ENCODE peak calls at places on chromosomes 3 and 15, in eight cellular contexts. P, C, F, Q, N, U, B and D are unnamed samples.

GRCh38 chr3:196519738-196520122 is 4.6 kb upstream of the SMCO1 start:
- DNase-seq in U (no peak), P (no peak), F (no peak), B (no peak), Q (no peak), N (no peak), C (no peak), D (no peak)

GRCh38 chr3:70821602-70822001 is 509.2 kb upstream of the MDFIC2 start:
- DNase-seq in Q (no peak), N (no peak), C (no peak), B (no peak), U (no peak), P (no peak), F (no peak), D (no peak)

GRCh38 chr3:137709011-137709601 is 55.0 kb upstream of the SOX14 start:
- DNase-seq in F (no peak), N (peak), Q (no peak), B (no peak), P (no peak), U (no peak), C (peak), D (no peak)

GRCh38 chr3:23608650-23609049 is 197.1 kb upstream of the UBE2E1 start:
- DNase-seq in C (no peak), N (no peak), B (no peak), U (no peak), Q (no peak), F (no peak), P (no peak), D (no peak)

GRCh38 chr3:99565316-99565715 is 73.1 kb upstream of the COL8A1 start:
- DNase-seq in F (no peak), N (no peak), B (no peak), Q (no peak), C (no peak), U (no peak), P (no peak), D (no peak)

GRCh38 chr3:4731543-4732111 is 238.5 kb downstream of the ITPR1 start:
- DNase-seq in B (no peak), F (no peak), P (no peak), C (no peak), U (no peak), Q (no peak), N (no peak), D (no peak)

GRCh38 chr3:159616234-159616825 is 372.3 kb upstream of the IL12A start:
- DNase-seq in F (peak), B (no peak), U (no peak), N (peak), P (no peak), Q (no peak), C (peak), D (no peak)

GRCh38 chr3:94394885-94395284 is 332.0 kb downstream of the NSUN3 start:
- DNase-seq in C (no peak), N (no peak), P (no peak), B (no peak), U (no peak), Q (no peak), F (no peak), D (no peak)

GRCh38 chr15:56215769-56216168 is 27.9 kb downstream of the RFX7 start:
- DNase-seq in F (no peak), P (no peak), B (no peak), C (no peak), Q (peak), N (no peak), U (no peak), D (no peak)

GRCh38 chr3:45972534-45973402 is 22.9 kb downstream of the FYCO1 start:
- DNase-seq in B (no peak), N (no peak), Q (peak), P (no peak), U (no peak), C (no peak), F (peak), D (peak)

GRCh38 chr15:71800835-71801745 is 9.3 kb upstream of the NR2E3 start:
- DNase-seq in F (peak), B (peak), N (peak), U (peak), Q (peak), P (no peak), C (peak), D (no peak)

GRCh38 chr3:14803101-14803980 is 15.4 kb upstream of the FGD5 start:
- DNase-seq in U (no peak), P (no peak), Q (no peak), B (no peak), N (no peak), F (peak), C (no peak), D (no peak)

GRCh38 chr15:41827290-41827879 is 507 bp upstream of the JMJD7 start:
- DNase-seq in U (no peak), B (peak), P (no peak), N (no peak), C (peak), F (no peak), Q (no peak), D (no peak)

GRCh38 chr3:122167630-122168029 is 15.8 kb upstream of the CASR start:
- DNase-seq in C (no peak), P (no peak), Q (no peak), B (no peak), N (no peak), F (no peak), U (no peak), D (no peak)

GRCh38 chr3:71725279-71725991 is at the start of gene EIF4E3:
- DNase-seq in P (no peak), F (peak), N (peak), U (no peak), C (peak), B (peak), Q (no peak), D (no peak)

GRCh38 chr3:178083906-178084823 is 452.1 kb upstream of the KCNMB2 start:
- DNase-seq in B (no peak), N (peak), U (no peak), P (no peak), C (peak), Q (no peak), F (no peak), D (no peak)

GRCh38 chr3:76859596-76859995 is 180.3 kb upstream of the ROBO2 start:
- DNase-seq in F (no peak), Q (no peak), B (no peak), C (no peak), P (no peak), U (no peak), N (no peak), D (no peak)